ENCODE peak calls at places on chromosomes 12 and 14, in five cellular contexts. Q, U, I, Y and G are unnamed samples.

GRCh38 chr14:89588840-89589296 is 171.8 kb upstream of the FOXN3 start:
- DNase-seq in Y (no peak), U (no peak), Q (no peak), I (no peak), G (no peak)

GRCh38 chr12:97630875-97631274 is 168.3 kb downstream of the RMST start:
- DNase-seq in I (no peak), Y (no peak), U (no peak), Q (no peak), G (no peak)

GRCh38 chr14:100582496-100583165 is 4.6 kb downstream of the BEGAIN start:
- DNase-seq in I (peak; percentile 21), Y (no peak), U (no peak), Q (no peak), G (peak; percentile 68)

GRCh38 chr12:111298583-111299436 is 70.1 kb downstream of the PHETA1 start:
- DNase-seq in I (peak; percentile 97), Y (peak; percentile 69), Q (no peak), U (peak; percentile 76), G (peak; percentile 95)

GRCh38 chr12:108694812-108695278 is 36.5 kb downstream of the CORO1C start:
- DNase-seq in Y (no peak), Q (no peak), U (peak; percentile 69), I (no peak), G (no peak)

GRCh38 chr14:72679591-72680151 is 214.2 kb downstream of the DPF3 start:
- DNase-seq in I (peak; percentile 50), U (no peak), Y (peak; percentile 5), Q (no peak), G (no peak)

GRCh38 chr12:106601031-106601430 is 18.2 kb downstream of the RFX4 start:
- DNase-seq in Q (no peak), I (peak; percentile 88), U (no peak), Y (no peak), G (no peak)

GRCh38 chr12:129854591-129854990 is 49.2 kb downstream of the TMEM132D start:
- DNase-seq in I (no peak), Q (no peak), Y (no peak), U (no peak), G (no peak)

GRCh38 chr12:52041695-52042123 is 9.5 kb upstream of the NR4A1 start:
- DNase-seq in U (no peak), I (peak; percentile 85), Q (no peak), Y (peak; percentile 60), G (no peak)

GRCh38 chr14:85315290-85315689 is 214.7 kb upstream of the FLRT2 start:
- DNase-seq in I (no peak), U (no peak), Q (no peak), Y (no peak), G (peak; percentile 46)

GRCh38 chr14:68819260-68819691 is 26.4 kb upstream of the ZFP36L1 start:
- DNase-seq in U (no peak), Q (no peak), Y (peak; percentile 66), I (peak; percentile 82), G (peak; percentile 81)
- H3K4me1 ChIP-seq in U (peaks cover 21% of the 10 kb centered on the region), Q (peaks cover 25% of the 10 kb centered on the region), Y (peaks cover 26% of the 10 kb centered on the region), I (peaks cover 5% of the 10 kb centered on the region), G (peaks cover 24% of the 10 kb centered on the region)

GRCh38 chr12:49244161-49244560 is 20.7 kb upstream of the TUBA1C start:
- DNase-seq in I (no peak), U (no peak), Y (peak; percentile 68), Q (no peak), G (no peak)

DNA sequence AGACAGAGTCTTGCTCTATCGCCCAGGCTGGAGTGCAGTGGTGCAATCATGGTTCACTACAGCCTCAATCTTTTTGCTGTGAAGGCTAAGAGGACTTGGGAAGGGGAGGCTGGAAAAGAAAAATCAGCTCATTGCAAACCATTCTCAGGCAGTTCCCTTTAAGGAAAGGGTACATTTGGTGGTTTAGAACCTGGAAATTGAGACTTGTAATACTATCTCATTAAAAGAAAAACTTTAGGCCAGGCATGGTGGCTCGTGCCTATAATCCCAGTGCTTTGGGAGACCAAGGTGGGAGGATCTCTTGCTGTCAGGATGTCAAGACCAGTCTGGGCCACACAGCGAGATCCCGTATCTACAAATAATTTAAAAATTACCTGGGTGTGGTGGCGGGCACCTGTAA is 21.3 kb upstream of the TUBA1C start:
- DNase-seq in I (no peak), Q (no peak), Y (no peak), U (no peak), G (no peak)
- H3K27ac ChIP-seq in I (no peak overlapping the region), Q (no peak overlapping the region), Y (no peak overlapping the region), U (no peak overlapping the region), G (peak overlapping the region; percentile 95)

GRCh38 chr12:116590561-116590960 is 31.4 kb downstream of the MAP1LC3B2 start:
- DNase-seq in Q (no peak), I (no peak), Y (no peak), U (peak; percentile 46), G (no peak)
- TF ChIP-seq CTCF in Q (no peak), I (peak; percentile 23), Y (no peak), U (peak; percentile 26), G (no peak)

GRCh38 chr14:22521449-22522239 is 67.4 kb downstream of the DAD1 start:
- DNase-seq in Q (no peak), U (no peak), I (no peak), Y (no peak), G (no peak)
- H3K4me1 ChIP-seq in Q (no peaks in the 10 kb centered on the region), U (no peaks in the 10 kb centered on the region), I (peaks cover 11% of the 10 kb centered on the region), Y (no peaks in the 10 kb centered on the region), G (peaks cover 7% of the 10 kb centered on the region)

GRCh38 chr14:20988717-20989116 is 1.1 kb upstream of the METTL17 start:
- DNase-seq in Y (no peak), U (no peak), I (peak; percentile 31), Q (no peak), G (no peak)
- H3K27ac ChIP-seq in Y (peak overlapping the region; percentile 87), U (no peak overlapping the region), I (no peak overlapping the region), Q (peak overlapping the region; percentile 91), G (no peak overlapping the region)

DNA sequence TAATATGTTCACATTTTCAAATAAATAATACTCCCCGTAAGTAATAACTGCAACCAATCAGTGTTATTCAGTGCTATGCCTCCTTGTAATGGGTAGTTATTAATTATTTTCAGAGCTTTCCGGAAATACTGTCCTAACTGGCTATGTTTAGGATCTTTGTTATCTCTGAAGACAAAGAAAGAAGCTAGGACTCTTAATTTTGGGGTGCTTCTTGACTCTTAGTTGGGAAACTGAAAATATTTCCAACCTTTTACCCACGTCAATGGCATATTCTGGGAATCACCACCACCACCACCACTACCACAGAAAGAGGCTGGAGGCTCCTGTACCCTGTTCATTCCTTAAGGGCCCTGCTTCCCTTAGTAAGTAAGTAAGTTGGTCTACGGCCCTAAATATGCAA is 39.1 kb downstream of the RAD52 start:
- DNase-seq in Q (no peak), I (no peak), U (no peak), Y (no peak), G (no peak)
- TF ChIP-seq CTCF in Q (no peak), I (no peak), U (no peak), Y (no peak), G (no peak)